ENCODE peak calls at places on chromosome 17, in eight cellular contexts. One of them, this sample, is unnamed.

GRCh38 chr17:81386646-81387234 is 8.5 kb upstream of the BAHCC1 start:
- DNase-seq in thoracic aorta: no peak
- DNase-seq in lower leg skin: no peak
- DNase-seq in activated naive CD8-positive, alpha-beta T cell treated with anti-CD3 and anti-CD28 coated beads, Interleukin-2, amount 50 U/mL, for 24 hours: peak; percentile 44
- DNase-seq in EL: no peak
- DNase-seq in cerebellar cortex: no peak
- DNase-seq in WTC11: no peak
- DNase-seq in mucosa of descending colon: peak; percentile 70
- DNase-seq in this sample: no peak

GRCh38 chr17:35084987-35085386 is 21.5 kb upstream of the RFFL start:
- DNase-seq in thoracic aorta: no peak
- DNase-seq in lower leg skin: no peak
- DNase-seq in activated naive CD8-positive, alpha-beta T cell treated with anti-CD3 and anti-CD28 coated beads, Interleukin-2, amount 50 U/mL, for 24 hours: no peak
- DNase-seq in EL: peak; percentile 76
- DNase-seq in cerebellar cortex: no peak
- DNase-seq in WTC11: no peak
- DNase-seq in mucosa of descending colon: no peak
- DNase-seq in this sample: no peak

GRCh38 chr17:77214743-77215142 is 74.0 kb downstream of the SEC14L1 start:
- DNase-seq in thoracic aorta: no peak
- DNase-seq in lower leg skin: no peak
- DNase-seq in activated naive CD8-positive, alpha-beta T cell treated with anti-CD3 and anti-CD28 coated beads, Interleukin-2, amount 50 U/mL, for 24 hours: no peak
- DNase-seq in EL: peak; percentile 21
- DNase-seq in cerebellar cortex: peak; percentile 86
- DNase-seq in WTC11: peak; percentile 72
- DNase-seq in mucosa of descending colon: peak; percentile 62
- DNase-seq in this sample: peak; percentile 48

GRCh38 chr17:67452681-67453554 is 75.8 kb downstream of the PITPNC1 start:
- DNase-seq in thoracic aorta: no peak
- DNase-seq in lower leg skin: peak; percentile 25
- DNase-seq in activated naive CD8-positive, alpha-beta T cell treated with anti-CD3 and anti-CD28 coated beads, Interleukin-2, amount 50 U/mL, for 24 hours: no peak
- DNase-seq in EL: no peak
- DNase-seq in cerebellar cortex: no peak
- DNase-seq in WTC11: no peak
- DNase-seq in mucosa of descending colon: no peak
- DNase-seq in this sample: no peak

GRCh38 chr17:79607941-79608728 is 2.7 kb downstream of the RBFOX3 start:
- DNase-seq in thoracic aorta: no peak
- DNase-seq in lower leg skin: no peak
- DNase-seq in activated naive CD8-positive, alpha-beta T cell treated with anti-CD3 and anti-CD28 coated beads, Interleukin-2, amount 50 U/mL, for 24 hours: peak; percentile 22
- DNase-seq in EL: peak; percentile 14
- DNase-seq in cerebellar cortex: no peak
- DNase-seq in WTC11: peak; percentile 79
- DNase-seq in mucosa of descending colon: no peak
- DNase-seq in this sample: no peak

GRCh38 chr17:15121426-15121825 is 143.7 kb downstream of the PMP22 start:
- DNase-seq in thoracic aorta: no peak
- DNase-seq in lower leg skin: no peak
- DNase-seq in activated naive CD8-positive, alpha-beta T cell treated with anti-CD3 and anti-CD28 coated beads, Interleukin-2, amount 50 U/mL, for 24 hours: no peak
- DNase-seq in EL: peak; percentile 13
- DNase-seq in cerebellar cortex: no peak
- DNase-seq in WTC11: no peak
- DNase-seq in mucosa of descending colon: no peak
- DNase-seq in this sample: no peak

GRCh38 chr17:7839890-7840260 is 5.9 kb downstream of the KDM6B start:
- DNase-seq in thoracic aorta: no peak
- DNase-seq in lower leg skin: peak; percentile 76
- DNase-seq in activated naive CD8-positive, alpha-beta T cell treated with anti-CD3 and anti-CD28 coated beads, Interleukin-2, amount 50 U/mL, for 24 hours: no peak
- DNase-seq in EL: peak; percentile 37
- DNase-seq in cerebellar cortex: peak; percentile 68
- DNase-seq in WTC11: no peak
- DNase-seq in mucosa of descending colon: peak; percentile 45
- DNase-seq in this sample: no peak

GRCh38 chr17:7380321-7380720 is 568 bp upstream of the TNK1 start:
- DNase-seq in thoracic aorta: no peak
- DNase-seq in lower leg skin: peak; percentile 92
- DNase-seq in activated naive CD8-positive, alpha-beta T cell treated with anti-CD3 and anti-CD28 coated beads, Interleukin-2, amount 50 U/mL, for 24 hours: no peak
- DNase-seq in EL: peak; percentile 65
- DNase-seq in cerebellar cortex: peak; percentile 47
- DNase-seq in WTC11: peak; percentile 28
- DNase-seq in mucosa of descending colon: peak; percentile 54
- DNase-seq in this sample: peak; percentile 62

GRCh38 chr17:74786411-74787097 is 10.4 kb upstream of the NAT9 start:
- DNase-seq in thoracic aorta: no peak
- DNase-seq in lower leg skin: no peak
- DNase-seq in activated naive CD8-positive, alpha-beta T cell treated with anti-CD3 and anti-CD28 coated beads, Interleukin-2, amount 50 U/mL, for 24 hours: no peak
- DNase-seq in EL: no peak
- DNase-seq in cerebellar cortex: no peak
- DNase-seq in WTC11: no peak
- DNase-seq in mucosa of descending colon: no peak
- DNase-seq in this sample: no peak

GRCh38 chr17:9266769-9267168 is 245.5 kb downstream of the NTN1 start:
- DNase-seq in thoracic aorta: no peak
- DNase-seq in lower leg skin: no peak
- DNase-seq in activated naive CD8-positive, alpha-beta T cell treated with anti-CD3 and anti-CD28 coated beads, Interleukin-2, amount 50 U/mL, for 24 hours: no peak
- DNase-seq in EL: no peak
- DNase-seq in cerebellar cortex: no peak
- DNase-seq in WTC11: no peak
- DNase-seq in mucosa of descending colon: no peak
- DNase-seq in this sample: no peak

GRCh38 chr17:68468785-68469184 is 11.5 kb upstream of the WIPI1 start:
- DNase-seq in thoracic aorta: no peak
- DNase-seq in lower leg skin: no peak
- DNase-seq in activated naive CD8-positive, alpha-beta T cell treated with anti-CD3 and anti-CD28 coated beads, Interleukin-2, amount 50 U/mL, for 24 hours: no peak
- DNase-seq in EL: peak; percentile 56
- DNase-seq in cerebellar cortex: no peak
- DNase-seq in WTC11: no peak
- DNase-seq in mucosa of descending colon: no peak
- DNase-seq in this sample: no peak

GRCh38 chr17:39036009-39036408 is 68.8 kb upstream of the FBXO47 start:
- DNase-seq in thoracic aorta: no peak
- DNase-seq in lower leg skin: peak; percentile 29
- DNase-seq in activated naive CD8-positive, alpha-beta T cell treated with anti-CD3 and anti-CD28 coated beads, Interleukin-2, amount 50 U/mL, for 24 hours: no peak
- DNase-seq in EL: no peak
- DNase-seq in cerebellar cortex: no peak
- DNase-seq in WTC11: no peak
- DNase-seq in mucosa of descending colon: no peak
- DNase-seq in this sample: no peak

GRCh38 chr17:17769869-17770361 is 66.9 kb downstream of the SREBF1 start:
- DNase-seq in thoracic aorta: no peak
- DNase-seq in lower leg skin: no peak
- DNase-seq in activated naive CD8-positive, alpha-beta T cell treated with anti-CD3 and anti-CD28 coated beads, Interleukin-2, amount 50 U/mL, for 24 hours: no peak
- DNase-seq in EL: no peak
- DNase-seq in cerebellar cortex: no peak
- DNase-seq in WTC11: no peak
- DNase-seq in mucosa of descending colon: no peak
- DNase-seq in this sample: no peak

GRCh38 chr17:44655983-44656700 is at the start of gene MEIOC:
- DNase-seq in thoracic aorta: no peak
- DNase-seq in lower leg skin: no peak
- DNase-seq in activated naive CD8-positive, alpha-beta T cell treated with anti-CD3 and anti-CD28 coated beads, Interleukin-2, amount 50 U/mL, for 24 hours: peak; percentile 40
- DNase-seq in EL: peak; percentile 36
- DNase-seq in cerebellar cortex: no peak
- DNase-seq in WTC11: peak; percentile 89
- DNase-seq in mucosa of descending colon: peak; percentile 19
- DNase-seq in this sample: no peak

GRCh38 chr17:77675816-77676799 is 282.4 kb upstream of the TNRC6C start:
- DNase-seq in thoracic aorta: no peak
- DNase-seq in lower leg skin: no peak
- DNase-seq in activated naive CD8-positive, alpha-beta T cell treated with anti-CD3 and anti-CD28 coated beads, Interleukin-2, amount 50 U/mL, for 24 hours: no peak
- DNase-seq in EL: no peak
- DNase-seq in cerebellar cortex: no peak
- DNase-seq in WTC11: no peak
- DNase-seq in mucosa of descending colon: no peak
- DNase-seq in this sample: no peak

GRCh38 chr17:54521137-54521536 is 379.5 kb upstream of the TOM1L1 start:
- DNase-seq in thoracic aorta: no peak
- DNase-seq in lower leg skin: no peak
- DNase-seq in activated naive CD8-positive, alpha-beta T cell treated with anti-CD3 and anti-CD28 coated beads, Interleukin-2, amount 50 U/mL, for 24 hours: no peak
- DNase-seq in EL: no peak
- DNase-seq in cerebellar cortex: no peak
- DNase-seq in WTC11: no peak
- DNase-seq in mucosa of descending colon: no peak
- DNase-seq in this sample: no peak

GRCh38 chr17:11935734-11936406 is 61.4 kb downstream of the ZNF18 start:
- DNase-seq in thoracic aorta: no peak
- DNase-seq in lower leg skin: no peak
- DNase-seq in activated naive CD8-positive, alpha-beta T cell treated with anti-CD3 and anti-CD28 coated beads, Interleukin-2, amount 50 U/mL, for 24 hours: peak; percentile 36
- DNase-seq in EL: peak; percentile 49
- DNase-seq in cerebellar cortex: peak; percentile 47
- DNase-seq in WTC11: peak; percentile 75
- DNase-seq in mucosa of descending colon: peak; percentile 50
- DNase-seq in this sample: peak; percentile 38

GRCh38 chr17:72118588-72119279 is 2.1 kb upstream of the SOX9 start:
- DNase-seq in thoracic aorta: no peak
- DNase-seq in lower leg skin: peak; percentile 93
- DNase-seq in activated naive CD8-positive, alpha-beta T cell treated with anti-CD3 and anti-CD28 coated beads, Interleukin-2, amount 50 U/mL, for 24 hours: peak; percentile 34
- DNase-seq in EL: peak; percentile 88
- DNase-seq in cerebellar cortex: peak; percentile 66
- DNase-seq in WTC11: peak; percentile 70
- DNase-seq in mucosa of descending colon: peak; percentile 72
- DNase-seq in this sample: peak; percentile 73

GRCh38 chr17:83083368-83084201 is 4.2 kb downstream of the METRNL start:
- DNase-seq in thoracic aorta: no peak
- DNase-seq in lower leg skin: peak; percentile 96
- DNase-seq in activated naive CD8-positive, alpha-beta T cell treated with anti-CD3 and anti-CD28 coated beads, Interleukin-2, amount 50 U/mL, for 24 hours: peak; percentile 69
- DNase-seq in EL: peak; percentile 99
- DNase-seq in cerebellar cortex: no peak
- DNase-seq in WTC11: no peak
- DNase-seq in mucosa of descending colon: peak; percentile 66
- DNase-seq in this sample: no peak

GRCh38 chr17:82013772-82014321 is 8.8 kb downstream of the CENPX start:
- DNase-seq in thoracic aorta: no peak
- DNase-seq in lower leg skin: no peak
- DNase-seq in activated naive CD8-positive, alpha-beta T cell treated with anti-CD3 and anti-CD28 coated beads, Interleukin-2, amount 50 U/mL, for 24 hours: no peak
- DNase-seq in EL: no peak
- DNase-seq in cerebellar cortex: no peak
- DNase-seq in WTC11: no peak
- DNase-seq in mucosa of descending colon: no peak
- DNase-seq in this sample: peak; percentile 53

GRCh38 chr17:18314059-18314730 is 599 bp downstream of the TOP3A start:
- DNase-seq in thoracic aorta: no peak
- DNase-seq in lower leg skin: no peak
- DNase-seq in activated naive CD8-positive, alpha-beta T cell treated with anti-CD3 and anti-CD28 coated beads, Interleukin-2, amount 50 U/mL, for 24 hours: no peak
- DNase-seq in EL: peak; percentile 25
- DNase-seq in cerebellar cortex: no peak
- DNase-seq in WTC11: no peak
- DNase-seq in mucosa of descending colon: no peak
- DNase-seq in this sample: no peak

This sample was measured in lung.